ENCODE peak calls at places on chromosome 18, in eight cellular contexts. Q is ascending aorta, I is fibroblast of lung, K is astrocyte, L is GM23248, M is HCT116, U is colonic mucosa, H is kidney. Y is an unnamed sample. For H3K4me1 and H3K36me3, the result is how much of the 10 kb centered on the place peaks cover.

GRCh38 chr18:64679121-64679520 is 530.2 kb upstream of the LINC00305 start:
- DNase-seq in M (no peak), I (no peak), U (no peak), Q (no peak), K (no peak), L (no peak), H (no peak), Y (no peak)

GRCh38 chr18:3192286-3192685 is 27.5 kb downstream of the MYOM1 start:
- DNase-seq in K (no peak), I (no peak), Q (no peak), M (no peak), H (no peak), L (no peak), U (no peak), Y (no peak)

GRCh38 chr18:74652392-74652988 is 54.8 kb downstream of the ZNF407 start:
- DNase-seq in L (peak), I (peak), U (no peak), H (no peak), K (peak), M (peak), Q (no peak), Y (no peak)

GRCh38 chr18:34838669-34839068 is 128.6 kb downstream of the DTNA start:
- DNase-seq in K (no peak), U (no peak), I (no peak), M (no peak), L (no peak), Q (no peak), H (no peak), Y (no peak)

GRCh38 chr18:29361843-29362242 is 1184.9 kb upstream of the CDH2 start:
- DNase-seq in U (no peak), H (peak), K (no peak), Q (no peak), I (no peak), M (no peak), L (no peak), Y (no peak)

GRCh38 chr18:36756262-36756661 is 72.5 kb downstream of the TPGS2 start:
- DNase-seq in M (no peak), U (no peak), I (peak), K (peak), Q (no peak), L (peak), H (no peak), Y (no peak)

GRCh38 chr18:46728219-46728930 is 28.5 kb downstream of the ST8SIA5 start:
- DNase-seq in M (no peak), I (no peak), L (no peak), H (no peak), U (no peak), Q (no peak), K (no peak), Y (no peak)

GRCh38 chr18:80250740-80251364 is 3.5 kb upstream of the PARD6G start:
- DNase-seq in Q (no peak), I (no peak), K (no peak), L (no peak), M (no peak), U (no peak), H (no peak), Y (no peak)

GRCh38 chr18:26056291-26056690 is 34.1 kb downstream of the SS18 start:
- DNase-seq in M (no peak), H (no peak), I (peak), L (peak), Q (no peak), K (peak), U (no peak), Y (no peak)

GRCh38 chr18:67425724-67426123 is 90.8 kb downstream of the DSEL start:
- DNase-seq in L (peak), K (peak), Q (no peak), M (no peak), U (no peak), I (peak), H (no peak), Y (no peak)

GRCh38 chr18:47932170-47932569 is 1.7 kb upstream of the SMAD2 start:
- DNase-seq in Q (no peak), I (no peak), M (no peak), H (no peak), K (no peak), L (no peak), U (no peak), Y (no peak)
- H3K4me1 ChIP-seq in Q (under half), I (under half), M (under half), H (under half), K (under half), L (under half), U (under half), Y (under half)

GRCh38 chr18:70287731-70288130 is 1.1 kb upstream of the SOCS6 start:
- DNase-seq in U (no peak), I (no peak), K (no peak), H (no peak), M (no peak), Q (no peak), L (no peak), Y (no peak)

GRCh38 chr18:70289351-70290330 is 796 bp downstream of the SOCS6 start:
- DNase-seq in M (no peak), L (peak), K (no peak), Q (no peak), U (peak), H (peak), I (peak), Y (no peak)

GRCh38 chr18:70288171-70288850 is 534 bp upstream of the SOCS6 start:
- DNase-seq in H (peak), U (peak), Q (no peak), K (no peak), M (no peak), I (peak), L (peak), Y (no peak)

GRCh38 chr18:70290482-70291294 is 1.8 kb downstream of the SOCS6 start:
- DNase-seq in M (no peak), L (no peak), U (peak), K (no peak), H (no peak), I (no peak), Q (no peak), Y (no peak)

DNA sequence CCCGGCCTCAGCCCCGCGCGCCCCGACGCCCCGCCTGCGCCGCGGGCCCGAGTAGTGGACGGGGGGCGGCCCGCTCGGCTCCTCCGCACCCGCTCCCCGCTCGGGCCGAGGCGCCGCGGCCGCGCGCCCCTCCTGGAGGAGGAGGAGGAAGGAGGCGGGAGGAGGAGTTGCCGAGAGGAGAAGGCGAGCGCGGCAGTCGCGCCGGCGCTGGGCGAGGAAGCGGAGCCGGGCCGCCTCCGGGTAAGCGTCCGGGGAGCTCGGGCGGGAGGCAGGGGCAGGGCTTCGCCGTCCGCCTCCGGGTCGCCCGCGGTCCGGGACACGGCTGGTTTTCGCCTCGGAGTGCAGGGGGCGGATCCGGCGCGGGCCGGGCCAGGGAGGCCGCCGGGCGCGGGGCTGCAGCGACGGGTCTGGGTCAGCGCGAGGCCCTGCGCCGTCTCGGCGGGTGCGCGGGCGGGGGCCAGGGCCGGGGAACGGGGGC is at the start of gene SOCS6:
- DNase-seq in L (peak), I (peak), U (peak), Q (no peak), H (peak), K (peak), M (no peak), Y (peak)
- H3K27ac ChIP-seq in L (peak), I (peak), U (peak), Q (peak), H (peak), K (peak), M (peak), Y (no peak)

GRCh38 chr18:78169487-78169886 is 810.1 kb upstream of the SALL3 start:
- DNase-seq in H (no peak), M (no peak), I (no peak), K (no peak), Q (no peak), U (no peak), L (no peak), Y (no peak)
- H3K36me3 ChIP-seq in H (under half), M (under half), I (under half), K (under half), Q (under half), U (under half), L (under half), Y (under half)

DNA sequence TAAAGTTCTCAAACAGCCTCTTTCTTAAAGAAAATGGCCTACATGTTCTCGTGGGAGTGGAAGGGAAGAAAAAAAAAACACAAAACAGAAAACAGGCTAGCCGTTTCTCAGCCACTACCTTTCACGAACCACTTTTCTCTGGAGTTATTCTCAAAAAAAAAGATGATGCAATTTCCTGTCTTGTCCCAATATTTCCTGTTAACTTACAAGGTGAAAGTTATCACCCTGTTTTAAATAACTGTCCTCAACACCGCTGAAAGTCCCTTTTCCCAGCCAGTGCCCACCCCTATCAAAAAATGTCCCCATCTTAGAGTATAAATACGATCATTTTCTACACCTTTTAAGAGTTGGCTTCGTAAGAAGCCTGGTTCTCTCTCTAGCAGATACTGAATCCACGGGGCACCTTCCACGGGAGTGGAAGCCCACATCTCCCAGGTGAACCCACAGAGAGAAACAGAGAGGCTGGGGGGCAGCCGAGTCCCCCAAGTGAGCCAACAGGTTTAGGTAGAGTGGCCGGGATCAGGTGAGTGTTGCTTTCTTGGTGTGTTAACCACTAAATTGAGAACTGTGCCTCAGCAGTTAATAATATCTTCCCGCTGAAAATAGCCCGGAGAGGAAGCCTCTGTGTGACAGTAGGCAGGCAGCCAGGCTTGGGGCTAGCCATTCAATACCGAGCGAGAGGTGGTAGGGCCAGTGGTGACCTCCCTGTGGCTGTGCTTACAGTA is 15.9 kb downstream of the SMAD7 start:
- DNase-seq in U (no peak), Q (no peak), K (no peak), H (peak), I (no peak), M (no peak), L (peak), Y (no peak)
- H3K4me1 ChIP-seq in U (half or more), Q (half or more), K (half or more), H (half or more), I (half or more), M (half or more), L (half or more), Y (half or more)

GRCh38 chr18:45688834-45689233 is 35.1 kb upstream of the SLC14A1 start:
- DNase-seq in H (no peak), M (no peak), K (no peak), U (no peak), L (no peak), Q (no peak), I (no peak), Y (peak)
- H3K27ac ChIP-seq in H (no peak), M (no peak), K (no peak), U (no peak), L (no peak), Q (no peak), I (no peak), Y (no peak)

GRCh38 chr18:12231986-12232385 is 22.2 kb upstream of the CIDEA start:
- DNase-seq in K (no peak), L (no peak), U (no peak), H (no peak), Q (no peak), M (no peak), I (no peak), Y (no peak)

GRCh38 chr18:12236141-12236540 is 18.0 kb upstream of the CIDEA start:
- DNase-seq in Q (no peak), K (no peak), L (no peak), I (no peak), M (no peak), U (no peak), H (no peak), Y (no peak)

GRCh38 chr18:12233378-12233777 is 20.8 kb upstream of the CIDEA start:
- DNase-seq in U (no peak), H (no peak), L (no peak), K (peak), Q (no peak), I (peak), M (no peak), Y (no peak)

GRCh38 chr18:12234451-12235190 is 19.5 kb upstream of the CIDEA start:
- DNase-seq in U (no peak), K (no peak), M (no peak), L (no peak), Q (no peak), H (no peak), I (no peak), Y (no peak)

GRCh38 chr18:12231040-12231882 is 22.9 kb upstream of the CIDEA start:
- DNase-seq in I (no peak), L (no peak), H (peak), K (no peak), Q (no peak), M (no peak), U (no peak), Y (no peak)
- H3K36me3 ChIP-seq in I (under half), L (under half), H (under half), K (under half), Q (under half), M (under half), U (under half), Y (under half)

GRCh38 chr18:62809900-62810299 is 94.6 kb downstream of the PHLPP1 start:
- DNase-seq in M (no peak), I (peak), U (no peak), K (no peak), Q (no peak), H (no peak), L (no peak), Y (no peak)
- H3K4me1 ChIP-seq in M (under half), I (under half), U (under half), K (under half), Q (under half), H (under half), L (under half), Y (under half)

GRCh38 chr18:44231936-44232335 is 448.8 kb upstream of the SETBP1 start:
- DNase-seq in U (no peak), K (no peak), L (no peak), M (no peak), I (no peak), Q (no peak), H (no peak), Y (no peak)
- H3K27ac ChIP-seq in U (no peak), K (no peak), L (no peak), M (no peak), I (no peak), Q (no peak), H (no peak), Y (no peak)

GRCh38 chr18:48841381-48842258 is 109.1 kb downstream of the SMAD7 start:
- DNase-seq in Q (peak), L (peak), K (no peak), H (peak), U (no peak), I (no peak), M (no peak), Y (no peak)
- H3K36me3 ChIP-seq in Q (under half), L (under half), K (under half), H (under half), U (under half), I (under half), M (under half), Y (under half)

DNA sequence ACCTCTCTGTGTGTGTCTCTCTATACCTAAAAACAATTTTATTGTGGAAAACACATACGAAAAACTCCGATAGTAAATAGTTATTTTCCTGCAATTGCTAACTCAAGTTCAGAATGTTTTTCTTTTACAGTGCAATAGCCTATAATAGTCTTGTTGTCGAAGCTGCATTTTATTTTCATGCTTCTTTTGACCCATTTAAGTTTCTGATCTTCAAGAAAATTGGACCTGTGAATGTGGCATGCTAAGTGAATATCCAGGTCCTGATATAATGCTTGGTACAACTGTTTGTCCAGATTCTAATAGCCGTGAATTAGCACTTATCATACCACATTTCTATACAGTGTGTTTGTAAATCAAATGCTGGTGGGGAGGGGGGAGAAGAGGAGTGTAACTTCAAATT is 3.1 kb upstream of the ONECUT2 start:
- DNase-seq in I (no peak), U (no peak), H (no peak), K (no peak), L (no peak), Q (no peak), M (no peak), Y (no peak)
- H3K4me1 ChIP-seq in I (under half), U (under half), H (under half), K (under half), L (under half), Q (under half), M (under half), Y (under half)